ENCODE peak calls at places on chromosomes 4 and X, in six cellular contexts. O is stomach, C is esophagus muscularis mucosa, F is sigmoid colon, L is K562, G is prostate gland. I is an unnamed sample.

GRCh38 chr4:71487324-71487677 is 148.5 kb downstream of the SLC4A4 start:
- DNase-seq in O (no peak), C (no peak), F (no peak), L (no peak), G (peak), I (no peak)

GRCh38 chr4:134019657-134020056 is 181.9 kb downstream of the PABPC4L start:
- DNase-seq in O (no peak), C (no peak), F (no peak), L (no peak), G (no peak), I (no peak)

GRCh38 chr4:92969650-92970370 is 666.0 kb downstream of the GRID2 start:
- DNase-seq in O (no peak), C (no peak), F (no peak), L (no peak), G (no peak), I (no peak)

GRCh38 chrX:31117195-31117594 is 45.4 kb upstream of the FTHL17 start:
- DNase-seq in O (no peak), C (no peak), F (no peak), L (no peak), G (no peak), I (no peak)

GRCh38 chr4:10951306-10951705 is 266.7 kb upstream of the CLNK start:
- DNase-seq in O (no peak), C (peak), F (no peak), L (no peak), G (no peak), I (no peak)

GRCh38 chr4:175758050-175758449 is 54.0 kb downstream of the GPM6A start:
- DNase-seq in O (no peak), C (no peak), F (no peak), L (no peak), G (no peak), I (no peak)

GRCh38 chrX:15298780-15299179 is 16.7 kb downstream of the ASB11 start:
- DNase-seq in O (no peak), C (no peak), F (no peak), L (no peak), G (no peak), I (no peak)

GRCh38 chr4:6783111-6783981 is 819 bp downstream of the KIAA0232 start:
- DNase-seq in O (peak), C (peak), F (peak), L (peak), G (peak), I (peak)

GRCh38 chr4:184955116-184955515 is 63.2 kb upstream of the HELT start:
- DNase-seq in O (no peak), C (no peak), F (no peak), L (no peak), G (no peak), I (no peak)

GRCh38 chrX:84339507-84340364 is 151.7 kb upstream of the RPS6KA6 start:
- DNase-seq in O (no peak), C (no peak), F (no peak), L (peak), G (no peak), I (no peak)

GRCh38 chr4:124028172-124028571 is 631.6 kb downstream of the SPRY1 start:
- DNase-seq in O (no peak), C (no peak), F (no peak), L (no peak), G (no peak), I (no peak)

GRCh38 chr4:116515959-116516358 is 569.4 kb downstream of the TRAM1L1 start:
- DNase-seq in O (no peak), C (no peak), F (no peak), L (no peak), G (no peak), I (no peak)

GRCh38 chr4:41644288-41644914 is 104.1 kb downstream of the PHOX2B start:
- DNase-seq in O (peak), C (peak), F (peak), L (peak), G (peak), I (no peak)
- H3K4me3 ChIP-seq in O (peak), C (peak), F (peak), L (no peak), G (no peak), I (no peak)

GRCh38 chr4:81491943-81492342 is 20.2 kb upstream of the RASGEF1B start:
- DNase-seq in O (no peak), C (no peak), F (no peak), L (no peak), G (no peak), I (no peak)
- H3K27ac ChIP-seq in O (no peak), C (no peak), F (no peak), L (no peak), G (peak), I (no peak)

GRCh38 chrX:48578661-48579128 is 4.4 kb downstream of the RBM3 start:
- DNase-seq in O (no peak), C (no peak), F (no peak), L (no peak), G (no peak), I (no peak)
- TF ChIP-seq POLR2AphosphoS5 in O (no peak), C (no peak), F (no peak), L (peak), G (no peak), I (no peak)

GRCh38 chrX:46216406-46216805 is 328.8 kb downstream of the ZNF674 start:
- DNase-seq in O (no peak), C (no peak), F (no peak), L (no peak), G (no peak), I (no peak)
- H3K4me3 ChIP-seq in O (no peak), C (no peak), F (no peak), L (no peak), G (no peak), I (no peak)

GRCh38 chrX:24493740-24494543 is 28.9 kb downstream of the PDK3 start:
- DNase-seq in O (no peak), C (no peak), F (no peak), L (no peak), G (no peak), I (no peak)
- H3K27ac ChIP-seq in O (no peak), C (peak), F (peak), L (no peak), G (peak), I (peak)

GRCh38 chr4:104491826-104492771 is 2.6 kb downstream of the CXXC4 start:
- DNase-seq in O (no peak), C (no peak), F (no peak), L (no peak), G (peak), I (no peak)
- TF ChIP-seq POLR2AphosphoS5 in O (no peak), C (no peak), F (no peak), L (no peak), G (no peak), I (no peak)

GRCh38 chr4:159023741-159024140 is 79.1 kb upstream of the RAPGEF2 start:
- DNase-seq in O (no peak), C (no peak), F (peak), L (no peak), G (no peak), I (no peak)

GRCh38 chr4:159021597-159022385 is 81.1 kb upstream of the RAPGEF2 start:
- DNase-seq in O (no peak), C (no peak), F (no peak), L (no peak), G (no peak), I (no peak)

GRCh38 chr4:159024828-159025227 is 78.1 kb upstream of the RAPGEF2 start:
- DNase-seq in O (no peak), C (no peak), F (no peak), L (no peak), G (no peak), I (no peak)

GRCh38 chr4:159026329-159026728 is 76.5 kb upstream of the RAPGEF2 start:
- DNase-seq in O (no peak), C (no peak), F (no peak), L (no peak), G (no peak), I (no peak)

GRCh38 chr4:159024266-159024665 is 78.6 kb upstream of the RAPGEF2 start:
- DNase-seq in O (no peak), C (no peak), F (no peak), L (no peak), G (no peak), I (no peak)
- H3K4me3 ChIP-seq in O (no peak), C (no peak), F (no peak), L (no peak), G (no peak), I (no peak)

DNA sequence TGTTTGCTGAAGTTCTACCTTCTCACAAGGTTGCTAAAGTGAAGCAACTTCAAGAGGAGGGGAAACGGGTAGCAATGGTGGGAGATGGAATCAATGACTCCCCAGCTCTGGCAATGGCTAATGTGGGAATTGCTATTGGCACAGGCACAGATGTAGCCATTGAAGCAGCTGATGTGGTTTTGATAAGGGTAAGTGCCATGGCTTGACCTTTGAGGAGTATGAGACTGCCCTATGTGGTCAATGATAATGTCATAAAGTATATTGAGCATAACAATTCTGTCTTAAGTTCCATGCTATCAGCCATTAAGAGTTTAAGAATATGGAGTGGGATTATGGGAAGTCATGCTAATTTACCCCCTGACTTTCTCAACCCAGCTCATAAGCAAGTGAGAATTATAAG is 61.4 kb upstream of the PGK1 start:
- DNase-seq in O (no peak), C (no peak), F (no peak), L (no peak), G (no peak), I (no peak)
- H3K27ac ChIP-seq in O (no peak), C (no peak), F (no peak), L (no peak), G (no peak), I (no peak)

GRCh38 chrX:153870288-153870690 is 15.7 kb downstream of the L1CAM start:
- DNase-seq in O (no peak), C (no peak), F (peak), L (no peak), G (no peak), I (no peak)
- TF ChIP-seq POLR2AphosphoS5 in O (no peak), C (no peak), F (no peak), L (no peak), G (no peak), I (no peak)

GRCh38 chrX:103356897-103357296 is 591 bp downstream of the TCEAL9 start:
- DNase-seq in O (no peak), C (no peak), F (no peak), L (peak), G (peak), I (no peak)
- H3K4me3 ChIP-seq in O (peak), C (peak), F (peak), L (peak), G (peak), I (peak)